ENCODE peak calls at places on chromosome 21, in six cellular contexts. K is MM.1S, L is HCT116, P is hepatocyte, O is SK-N-SH, C is GM23248. S is an unnamed sample. For H3K9me2 and H3K27me3, the result is how much of the 10 kb centered on the place peaks cover.

GRCh38 chr21:45998871-45999580 is 17.5 kb downstream of the COL6A1 start:
- DNase-seq in K (no peak), L (no peak), P (no peak), O (no peak), C (no peak), S (no peak)

GRCh38 chr21:38354231-38354630 is 97.4 kb downstream of the KCNJ15 start:
- DNase-seq in K (no peak), L (no peak), P (no peak), O (no peak), C (no peak), S (no peak)

GRCh38 chr21:33069994-33070811 is at the start of gene OLIG1:
- DNase-seq in K (no peak), L (no peak), P (peak), O (peak), C (peak), S (no peak)

GRCh38 chr21:27700974-27701614 is 734.2 kb upstream of the ADAMTS5 start:
- DNase-seq in K (peak), L (no peak), P (peak), O (peak), C (peak), S (peak)

GRCh38 chr21:39336457-39337008 is 12.4 kb downstream of the HMGN1 start:
- DNase-seq in K (no peak), L (no peak), P (no peak), O (no peak), C (no peak), S (peak)

GRCh38 chr21:29382029-29382654 is 83.4 kb downstream of the BACH1 start:
- DNase-seq in K (no peak), L (no peak), P (peak), O (no peak), C (peak), S (no peak)

GRCh38 chr21:28731700-28732321 is 260.9 kb downstream of the LTN1 start:
- DNase-seq in K (no peak), L (no peak), P (no peak), O (no peak), C (no peak), S (no peak)

GRCh38 chr21:28160378-28160777 is 832.3 kb downstream of the LTN1 start:
- DNase-seq in K (no peak), L (no peak), P (no peak), O (no peak), C (peak), S (no peak)

GRCh38 chr21:36408568-36408967 is 23.4 kb downstream of the CHAF1B start:
- DNase-seq in K (no peak), L (no peak), P (no peak), O (no peak), C (no peak), S (no peak)

GRCh38 chr21:36397606-36398005 is 12.4 kb downstream of the CHAF1B start:
- DNase-seq in K (no peak), L (no peak), P (no peak), O (no peak), C (no peak), S (no peak)

GRCh38 chr21:32921632-32922230 is 104.0 kb upstream of the OLIG2 start:
- DNase-seq in K (peak), L (peak), P (no peak), O (no peak), C (peak), S (peak)

GRCh38 chr21:40043423-40043822 is 176.2 kb downstream of the PCP4 start:
- DNase-seq in K (no peak), L (no peak), P (no peak), O (no peak), C (no peak), S (no peak)

GRCh38 chr21:27362249-27362648 is 395.4 kb upstream of the ADAMTS5 start:
- DNase-seq in K (no peak), L (no peak), P (no peak), O (no peak), C (no peak), S (no peak)

GRCh38 chr21:26842976-26843911 is 2.0 kb downstream of the ADAMTS1 start:
- DNase-seq in K (peak), L (no peak), P (peak), O (peak), C (peak), S (no peak)

GRCh38 chr21:37546949-37547614 is 180.5 kb downstream of the DYRK1A start:
- DNase-seq in K (no peak), L (no peak), P (no peak), O (no peak), C (peak), S (no peak)

GRCh38 chr21:29520146-29520545 is 221.4 kb downstream of the BACH1 start:
- DNase-seq in K (no peak), L (no peak), P (no peak), O (no peak), C (no peak), S (no peak)

GRCh38 chr21:37587203-37587602 is 220.6 kb downstream of the DYRK1A start:
- DNase-seq in K (no peak), L (no peak), P (no peak), O (no peak), C (no peak), S (no peak)

GRCh38 chr21:30714436-30714835 is 4.1 kb downstream of the KRTAP21-3 start:
- DNase-seq in K (no peak), L (no peak), P (no peak), O (no peak), C (no peak), S (no peak)

GRCh38 chr21:29256125-29256895 is 42.4 kb upstream of the BACH1 start:
- DNase-seq in K (no peak), L (no peak), P (no peak), O (no peak), C (no peak), S (no peak)

GRCh38 chr21:37551406-37552355 is 185.1 kb downstream of the DYRK1A start:
- DNase-seq in K (no peak), L (no peak), P (peak), O (no peak), C (peak), S (no peak)

GRCh38 chr21:28832013-28832714 is 160.5 kb downstream of the LTN1 start:
- DNase-seq in K (peak), L (no peak), P (no peak), O (no peak), C (peak), S (peak)

GRCh38 chr21:32653326-32653901 is 41.2 kb upstream of the CFAP298 start:
- DNase-seq in K (peak), L (peak), P (peak), O (peak), C (peak), S (peak)

GRCh38 chr21:30718239-30718909 is at the start of gene KRTAP21-3:
- DNase-seq in K (no peak), L (peak), P (peak), O (no peak), C (no peak), S (no peak)

GRCh38 chr21:33069645-33069993 is 322 bp upstream of the OLIG1 start:
- DNase-seq in K (no peak), L (no peak), P (no peak), O (no peak), C (no peak), S (no peak)

GRCh38 chr21:34594566-34595234 is 20.2 kb downstream of the RCAN1 start:
- DNase-seq in K (no peak), L (no peak), P (no peak), O (no peak), C (no peak), S (no peak)
- H3K9me2 ChIP-seq in K (under half), L (under half), P (under half), O (under half), C (under half), S (under half)

DNA sequence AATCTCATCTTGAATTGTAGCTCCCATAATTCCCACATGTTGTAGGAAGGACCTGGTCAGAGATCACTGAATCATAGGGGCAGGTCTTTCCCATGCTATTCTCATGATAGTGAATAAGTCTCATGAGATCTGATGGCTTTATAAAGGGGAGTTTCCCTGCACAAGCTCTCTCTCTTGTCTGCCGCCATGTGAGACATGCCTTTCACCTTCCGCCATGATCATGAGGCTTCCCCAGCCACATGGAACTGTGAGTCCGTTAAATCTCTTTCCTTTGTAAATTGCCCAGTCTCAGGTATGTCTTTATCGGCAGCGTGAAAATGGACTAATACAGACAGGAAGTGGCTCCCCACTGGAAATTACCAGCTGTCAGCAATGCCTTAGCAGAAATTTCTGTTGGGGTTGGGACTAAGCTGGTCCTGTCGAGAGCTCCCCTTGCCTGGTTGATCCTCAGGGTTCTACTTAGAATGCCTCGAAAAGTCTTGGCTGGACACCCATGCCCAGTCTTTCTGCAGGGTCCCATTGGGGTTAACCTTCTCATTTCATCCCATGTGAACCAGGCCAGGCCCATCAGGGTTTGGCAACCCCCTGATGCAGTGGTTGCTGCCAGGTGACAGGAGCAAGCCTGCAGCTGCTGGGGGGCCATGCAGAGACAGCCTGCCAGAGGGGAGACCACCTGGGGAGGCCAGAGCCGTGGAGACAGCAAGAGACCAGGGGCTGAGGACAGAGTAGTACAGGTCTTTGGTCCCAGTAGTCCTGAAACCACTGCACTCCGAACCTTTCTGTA is 2.8 kb upstream of the ABCG1 start:
- DNase-seq in K (no peak), L (no peak), P (no peak), O (no peak), C (no peak), S (no peak)
- H3K27me3 ChIP-seq in K (half or more), L (under half), P (under half), O (under half), C (under half), S (under half)

GRCh38 chr21:17829472-17829871 is 10.3 kb upstream of the C21orf91 start:
- DNase-seq in K (no peak), L (no peak), P (no peak), O (no peak), C (peak), S (no peak)
- H3K9me2 ChIP-seq in K (under half), L (under half), P (under half), O (under half), C (under half), S (under half)

GRCh38 chr21:44710294-44710665 is 1.1 kb downstream of the TSPEAR start:
- DNase-seq in K (no peak), L (no peak), P (no peak), O (peak), C (no peak), S (no peak)

GRCh38 chr21:44710756-44711326 is 531 bp downstream of the TSPEAR start:
- DNase-seq in K (no peak), L (no peak), P (peak), O (peak), C (no peak), S (no peak)

GRCh38 chr21:44713130-44713529 is 1.8 kb upstream of the TSPEAR start:
- DNase-seq in K (no peak), L (no peak), P (no peak), O (peak), C (no peak), S (no peak)

GRCh38 chr21:44712203-44713028 is 1.0 kb upstream of the TSPEAR start:
- DNase-seq in K (no peak), L (no peak), P (no peak), O (no peak), C (no peak), S (no peak)

GRCh38 chr21:44711327-44712202 is at the start of gene TSPEAR:
- DNase-seq in K (no peak), L (no peak), P (peak), O (peak), C (no peak), S (no peak)
- H3K27me3 ChIP-seq in K (half or more), L (under half), P (half or more), O (half or more), C (half or more), S (under half)

DNA sequence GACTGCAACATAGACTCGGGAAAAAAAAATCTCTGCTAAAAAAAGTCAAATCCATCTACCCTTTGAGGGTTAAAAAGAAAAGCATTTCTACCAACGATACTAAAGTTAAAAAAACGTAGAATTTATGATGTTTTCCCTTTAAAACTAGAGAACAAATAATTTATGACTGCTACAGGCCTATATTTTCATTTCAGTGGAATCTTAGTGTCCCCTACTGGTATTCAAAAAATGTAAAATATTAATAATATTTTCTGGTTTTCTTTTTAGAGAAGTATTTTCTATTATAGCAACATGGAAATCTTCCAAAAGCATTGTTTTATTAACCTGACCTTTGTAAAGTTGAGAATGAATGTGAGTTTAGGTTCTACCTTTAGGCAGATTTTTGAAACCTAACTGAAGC is 1582.2 kb downstream of the MRPL39 start:
- DNase-seq in K (no peak), L (no peak), P (no peak), O (no peak), C (no peak), S (no peak)
- H3K9me2 ChIP-seq in K (under half), L (under half), P (under half), O (under half), C (under half), S (under half)

GRCh38 chr21:24976238-24976637 is 631.0 kb downstream of the MRPL39 start:
- DNase-seq in K (peak), L (no peak), P (no peak), O (no peak), C (no peak), S (no peak)
- H3K27me3 ChIP-seq in K (under half), L (under half), P (under half), O (under half), C (under half), S (under half)

S was measured in Karpas-422.